ENCODE peak calls at places on chromosome 9, in six cellular contexts. One of them, this sample, is unnamed.

GRCh38 chr9:23120630-23121029 is 674.0 kb downstream of the DMRTA1 start:
- DNase-seq in lung: no peak
- DNase-seq in heart left ventricle: no peak
- DNase-seq in right atrium auricular region: no peak
- DNase-seq in ascending aorta: no peak
- DNase-seq in H9: no peak
- DNase-seq in this sample: no peak

GRCh38 chr9:122383992-122384461 is 13.2 kb downstream of the PTGS1 start:
- DNase-seq in H9: no peak
- DNase-seq in lung: no peak
- DNase-seq in right atrium auricular region: no peak
- DNase-seq in ascending aorta: peak; percentile 65
- DNase-seq in heart left ventricle: no peak
- DNase-seq in this sample: no peak

GRCh38 chr9:93468763-93469456 is 15.5 kb upstream of the FAM120AOS start:
- DNase-seq in ascending aorta: no peak
- DNase-seq in H9: no peak
- DNase-seq in right atrium auricular region: no peak
- DNase-seq in lung: no peak
- DNase-seq in heart left ventricle: no peak
- DNase-seq in this sample: no peak

GRCh38 chr9:16197578-16198370 is 644.9 kb downstream of the CCDC171 start:
- DNase-seq in ascending aorta: no peak
- DNase-seq in heart left ventricle: no peak
- DNase-seq in H9: no peak
- DNase-seq in lung: no peak
- DNase-seq in right atrium auricular region: no peak
- DNase-seq in this sample: no peak

GRCh38 chr9:113164536-113165300 is 13.9 kb downstream of the SLC31A2 start:
- DNase-seq in lung: no peak
- DNase-seq in H9: no peak
- DNase-seq in ascending aorta: no peak
- DNase-seq in heart left ventricle: peak; percentile 73
- DNase-seq in right atrium auricular region: no peak
- DNase-seq in this sample: no peak

GRCh38 chr9:85172001-85172978 is 502.8 kb downstream of the NTRK2 start:
- DNase-seq in ascending aorta: no peak
- DNase-seq in lung: no peak
- DNase-seq in heart left ventricle: no peak
- DNase-seq in right atrium auricular region: no peak
- DNase-seq in H9: no peak
- DNase-seq in this sample: no peak

GRCh38 chr9:86547596-86547995 is 193.4 kb upstream of the TUT7 start:
- DNase-seq in heart left ventricle: no peak
- DNase-seq in ascending aorta: no peak
- DNase-seq in lung: no peak
- DNase-seq in right atrium auricular region: no peak
- DNase-seq in H9: no peak
- DNase-seq in this sample: no peak

GRCh38 chr9:114722363-114722695 is 40.3 kb upstream of the TEX48 start:
- DNase-seq in heart left ventricle: no peak
- DNase-seq in right atrium auricular region: no peak
- DNase-seq in ascending aorta: no peak
- DNase-seq in lung: no peak
- DNase-seq in H9: no peak
- DNase-seq in this sample: no peak

DNA sequence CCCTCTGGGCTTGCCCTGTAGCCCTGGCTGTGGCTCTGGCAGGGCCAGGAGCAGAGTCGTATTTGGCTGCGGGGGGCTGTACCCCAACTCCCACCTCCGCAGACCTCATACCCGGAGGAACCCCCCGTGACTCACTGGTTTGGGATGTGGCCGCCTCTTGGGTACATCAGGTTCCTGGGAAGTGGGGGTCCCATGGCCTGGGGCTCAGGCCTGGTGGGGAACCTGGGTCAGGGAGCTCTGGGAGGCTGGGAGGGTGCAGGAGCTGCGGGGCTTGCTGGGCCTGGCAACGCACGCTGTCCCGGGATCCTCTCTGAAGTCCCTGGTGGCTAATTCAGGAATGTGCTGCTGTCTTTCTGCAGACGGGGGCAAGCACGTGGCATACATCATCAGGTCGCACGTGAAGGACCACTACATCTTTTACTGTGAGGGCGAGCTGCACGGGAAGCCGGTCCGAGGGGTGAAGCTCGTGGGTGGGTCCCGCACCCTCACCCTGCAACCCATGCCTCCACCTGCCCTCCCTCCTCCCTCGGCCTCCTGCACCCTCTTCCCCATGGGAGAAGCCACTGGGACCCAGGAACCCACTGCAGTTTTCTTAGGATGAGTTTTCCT is 2.4 kb downstream of the LCN1 start:
- DNase-seq in H9: no peak
- DNase-seq in right atrium auricular region: no peak
- DNase-seq in heart left ventricle: no peak
- DNase-seq in ascending aorta: peak; percentile 37
- DNase-seq in lung: no peak
- DNase-seq in this sample: peak; percentile 13
- TF ChIP-seq CTCF in H9: peak; percentile 26
- TF ChIP-seq CTCF in right atrium auricular region: no peak
- TF ChIP-seq CTCF in heart left ventricle: no peak
- TF ChIP-seq CTCF in ascending aorta: no peak
- TF ChIP-seq CTCF in lung: no peak
- TF ChIP-seq CTCF in this sample: no peak

GRCh38 chr9:135290566-135290965 is 189.0 kb upstream of the PPP1R26 start:
- DNase-seq in lung: no peak
- DNase-seq in heart left ventricle: peak; percentile 11
- DNase-seq in right atrium auricular region: no peak
- DNase-seq in H9: no peak
- DNase-seq in ascending aorta: no peak
- DNase-seq in this sample: no peak
- TF ChIP-seq CTCF in lung: no peak
- TF ChIP-seq CTCF in heart left ventricle: no peak
- TF ChIP-seq CTCF in right atrium auricular region: no peak
- TF ChIP-seq CTCF in H9: no peak
- TF ChIP-seq CTCF in ascending aorta: no peak
- TF ChIP-seq CTCF in this sample: no peak

DNA sequence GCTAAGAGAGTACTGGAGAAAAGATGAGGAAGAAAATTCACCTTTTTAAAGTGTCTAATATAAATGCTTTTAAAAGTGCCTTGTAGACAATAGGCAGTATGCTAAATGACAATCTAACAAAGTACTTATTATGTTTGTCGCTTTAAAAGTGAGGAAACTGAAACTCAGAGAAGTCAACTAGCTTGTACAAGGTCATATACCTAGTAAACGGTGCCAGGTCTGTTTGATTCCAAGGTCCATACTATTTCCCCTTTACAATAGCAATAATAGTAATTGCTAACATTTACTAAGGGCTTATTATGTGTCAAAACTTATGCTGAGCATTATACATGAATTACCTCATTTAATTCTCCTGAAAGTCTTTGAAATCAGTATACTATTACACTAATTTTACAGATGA is 328.6 kb upstream of the SLC24A2 start:
- DNase-seq in lung: no peak
- DNase-seq in H9: no peak
- DNase-seq in ascending aorta: no peak
- DNase-seq in right atrium auricular region: no peak
- DNase-seq in heart left ventricle: no peak
- DNase-seq in this sample: no peak
- TF ChIP-seq CTCF in lung: no peak
- TF ChIP-seq CTCF in H9: no peak
- TF ChIP-seq CTCF in ascending aorta: no peak
- TF ChIP-seq CTCF in right atrium auricular region: no peak
- TF ChIP-seq CTCF in heart left ventricle: no peak
- TF ChIP-seq CTCF in this sample: no peak

GRCh38 chr9:34179528-34180138 is 790 bp downstream of the UBAP1 start:
- DNase-seq in ascending aorta: no peak
- DNase-seq in right atrium auricular region: no peak
- DNase-seq in heart left ventricle: no peak
- DNase-seq in H9: no peak
- DNase-seq in lung: no peak
- DNase-seq in this sample: no peak

GRCh38 chr9:34177906-34178697 is 741 bp upstream of the UBAP1 start:
- DNase-seq in ascending aorta: no peak
- DNase-seq in heart left ventricle: no peak
- DNase-seq in H9: no peak
- DNase-seq in right atrium auricular region: no peak
- DNase-seq in lung: no peak
- DNase-seq in this sample: no peak

GRCh38 chr9:34176089-34176488 is 2.8 kb upstream of the UBAP1 start:
- DNase-seq in H9: no peak
- DNase-seq in right atrium auricular region: no peak
- DNase-seq in lung: no peak
- DNase-seq in ascending aorta: no peak
- DNase-seq in heart left ventricle: no peak
- DNase-seq in this sample: no peak

DNA sequence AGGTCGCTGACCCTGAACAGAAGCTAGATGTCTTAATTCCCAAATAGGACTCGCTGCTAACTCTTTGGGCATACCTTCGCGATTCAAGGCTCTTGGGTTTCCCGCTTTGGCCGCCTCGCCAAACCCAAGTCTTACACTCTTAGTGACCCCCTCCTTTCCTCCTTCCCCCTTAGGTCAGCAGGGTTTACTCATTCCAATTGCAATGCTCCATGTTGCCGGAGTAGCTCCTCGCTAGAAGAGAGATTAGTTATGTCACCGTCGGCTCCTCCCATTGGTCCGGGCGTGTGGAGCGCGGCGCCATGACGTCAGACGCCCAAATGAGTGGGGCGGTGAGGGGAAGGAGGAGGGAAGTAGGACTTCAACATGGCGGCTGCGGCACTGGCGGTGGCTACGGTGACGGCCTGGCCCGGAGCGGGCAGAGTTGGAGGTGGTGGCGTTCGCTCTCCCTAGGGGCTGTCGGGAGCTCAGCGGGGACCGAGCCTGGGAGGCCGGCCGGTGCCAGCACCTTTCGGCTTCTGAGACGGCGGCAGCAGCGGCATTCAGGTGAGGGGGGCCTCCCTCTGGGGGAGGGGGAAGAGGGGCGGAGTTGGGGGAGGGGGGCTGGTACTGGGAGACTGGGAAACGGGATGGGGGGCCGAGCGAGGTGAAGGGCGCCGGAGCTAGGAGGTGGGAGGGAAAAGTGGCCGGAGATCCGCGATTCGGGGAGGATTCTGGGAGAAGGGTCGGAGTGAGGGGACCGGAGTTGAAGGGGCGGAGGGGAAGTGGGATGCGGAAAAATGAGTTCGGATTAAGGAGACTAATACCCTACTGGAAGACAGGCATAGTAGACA is at the start of gene UBAP1:
- DNase-seq in lung: peak; percentile 97
- DNase-seq in right atrium auricular region: peak; percentile 98
- DNase-seq in H9: peak; percentile 98
- DNase-seq in heart left ventricle: peak; percentile 98
- DNase-seq in ascending aorta: peak; percentile 99
- DNase-seq in this sample: peak; percentile 90
- TF ChIP-seq CTCF in lung: no peak
- TF ChIP-seq CTCF in right atrium auricular region: no peak
- TF ChIP-seq CTCF in H9: no peak
- TF ChIP-seq CTCF in heart left ventricle: no peak
- TF ChIP-seq CTCF in ascending aorta: peak; percentile 5
- TF ChIP-seq CTCF in this sample: no peak

This sample was measured in omental fat pad.